ENCODE peak calls at places on chromosomes 11 and 22, in eight cellular contexts. R is Calu3, E is lower leg skin, M is fibroblast of lung, T is OCI-LY7, J is uterus, B is CD14-positive monocyte, Y is A549. K is an unnamed sample.

GRCh38 chr11:10108901-10109665 is 184.9 kb downstream of the SBF2 start:
- DNase-seq in T (no peak), Y (no peak), E (peak), J (peak), B (no peak), R (no peak), M (peak), K (no peak)

GRCh38 chr11:76903325-76903724 is 42.6 kb downstream of the ACER3 start:
- DNase-seq in Y (no peak), M (no peak), R (peak), E (no peak), J (no peak), T (no peak), B (no peak), K (no peak)

GRCh38 chr11:69108559-69108958 is 47.2 kb upstream of the SMIM38 start:
- DNase-seq in Y (no peak), J (no peak), T (no peak), M (no peak), B (no peak), E (no peak), R (no peak), K (no peak)

GRCh38 chr11:68508425-68508824 is 47.9 kb downstream of the PPP6R3 start:
- DNase-seq in E (no peak), M (peak), T (no peak), R (no peak), B (no peak), J (no peak), Y (no peak), K (no peak)

GRCh38 chr22:29704528-29705285 is 15.1 kb upstream of the CABP7 start:
- DNase-seq in J (no peak), Y (no peak), E (no peak), B (no peak), M (peak), R (peak), T (peak), K (no peak)

GRCh38 chr22:46684706-46685105 is 53.3 kb downstream of the CERK start:
- DNase-seq in M (no peak), T (peak), B (no peak), J (no peak), Y (no peak), E (no peak), R (no peak), K (no peak)

GRCh38 chr11:89168396-89168795 is 9.3 kb upstream of the TYR start:
- DNase-seq in R (no peak), T (no peak), B (no peak), J (no peak), Y (no peak), E (no peak), M (no peak), K (no peak)

GRCh38 chr11:114953039-114953438 is 274.7 kb downstream of the NXPE2 start:
- DNase-seq in T (peak), B (no peak), Y (no peak), M (no peak), R (no peak), E (no peak), J (no peak), K (no peak)

GRCh38 chr11:125773516-125773915 is 5.1 kb downstream of the PATE2 start:
- DNase-seq in J (no peak), E (no peak), R (no peak), M (peak), B (no peak), T (no peak), Y (no peak), K (no peak)

GRCh38 chr22:45478108-45478771 is 24.4 kb upstream of the FBLN1 start:
- DNase-seq in T (no peak), R (no peak), B (no peak), E (no peak), Y (peak), M (peak), J (peak), K (no peak)

GRCh38 chr22:47059076-47059475 is 296.6 kb downstream of the TBC1D22A start:
- DNase-seq in M (no peak), Y (no peak), B (no peak), E (no peak), R (no peak), T (peak), J (no peak), K (no peak)

GRCh38 chr11:41461057-41461681 is 1.7 kb upstream of the LRRC4C start:
- DNase-seq in T (peak), R (no peak), B (no peak), Y (no peak), M (no peak), J (no peak), E (no peak), K (no peak)

GRCh38 chr11:7072401-7073028 is 16.3 kb upstream of the RBMXL2 start:
- DNase-seq in R (no peak), T (no peak), B (no peak), Y (no peak), E (no peak), J (no peak), M (no peak), K (no peak)

DNA sequence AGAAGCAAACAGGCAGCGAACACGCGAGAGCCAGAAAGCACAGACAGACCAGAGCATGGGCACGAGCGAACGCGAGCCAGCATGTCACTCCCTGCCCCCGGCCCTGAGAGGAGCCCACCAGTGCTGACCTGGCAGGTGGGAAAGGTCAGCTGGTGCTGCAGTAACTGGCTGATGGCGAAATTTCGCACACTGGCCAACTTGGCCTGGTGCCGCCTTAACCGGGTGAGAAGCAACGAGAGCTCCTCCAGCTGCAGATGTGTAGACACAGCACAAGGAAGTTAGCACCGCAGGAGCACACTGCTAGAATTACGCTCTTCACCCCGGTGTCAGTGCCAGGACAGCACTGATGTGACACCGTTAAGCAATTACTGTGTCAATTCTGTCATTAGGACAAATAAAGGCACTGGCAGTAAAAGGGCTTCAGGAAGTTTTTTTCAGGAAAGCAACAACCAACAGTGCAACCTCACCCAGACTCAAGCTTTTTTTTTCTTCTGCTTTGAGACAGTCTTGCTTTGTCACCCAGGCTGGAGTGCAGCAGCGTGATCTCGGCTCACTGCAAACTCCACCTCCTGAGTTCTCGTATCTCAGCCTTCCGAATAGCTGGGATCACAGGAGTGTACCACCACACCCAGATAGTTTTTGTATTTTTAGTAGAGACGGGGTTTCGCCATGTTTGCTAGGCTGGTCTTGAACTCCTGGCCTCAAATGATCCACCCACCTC is 76.8 kb downstream of the C11orf58 start:
- DNase-seq in M (peak), E (peak), J (no peak), R (no peak), Y (no peak), T (no peak), B (peak), K (no peak)
- TF ChIP-seq CTCF in M (no peak), E (no peak), J (no peak), R (no peak), Y (no peak), T (no peak), B (no peak), K (no peak)

GRCh38 chr22:49553518-49554295 is 274.0 kb downstream of the BRD1 start:
- DNase-seq in B (no peak), J (no peak), R (no peak), E (no peak), Y (no peak), T (no peak), M (no peak), K (no peak)

GRCh38 chr22:49551446-49551845 is 276.2 kb downstream of the BRD1 start:
- DNase-seq in B (no peak), J (no peak), E (no peak), M (no peak), R (no peak), Y (no peak), T (no peak), K (no peak)

GRCh38 chr22:49550766-49551362 is 276.8 kb downstream of the BRD1 start:
- DNase-seq in J (no peak), M (no peak), Y (no peak), T (no peak), B (no peak), E (no peak), R (peak), K (no peak)

GRCh38 chr22:49553076-49553475 is 274.6 kb downstream of the BRD1 start:
- DNase-seq in Y (no peak), T (no peak), R (no peak), B (peak), E (no peak), J (no peak), M (no peak), K (no peak)

GRCh38 chr22:49551897-49552659 is 275.6 kb downstream of the BRD1 start:
- DNase-seq in R (no peak), T (no peak), Y (no peak), E (no peak), B (peak), M (no peak), J (no peak), K (no peak)
- TF ChIP-seq CTCF in R (no peak), T (no peak), Y (no peak), E (no peak), B (no peak), M (no peak), J (no peak), K (no peak)

GRCh38 chr22:35984183-35984710 is 44.4 kb downstream of the RBFOX2 start:
- DNase-seq in J (no peak), E (no peak), Y (no peak), B (no peak), R (no peak), T (no peak), M (no peak), K (no peak)
- TF ChIP-seq CTCF in J (no peak), E (no peak), Y (no peak), B (no peak), R (no peak), T (no peak), M (no peak), K (no peak)

DNA sequence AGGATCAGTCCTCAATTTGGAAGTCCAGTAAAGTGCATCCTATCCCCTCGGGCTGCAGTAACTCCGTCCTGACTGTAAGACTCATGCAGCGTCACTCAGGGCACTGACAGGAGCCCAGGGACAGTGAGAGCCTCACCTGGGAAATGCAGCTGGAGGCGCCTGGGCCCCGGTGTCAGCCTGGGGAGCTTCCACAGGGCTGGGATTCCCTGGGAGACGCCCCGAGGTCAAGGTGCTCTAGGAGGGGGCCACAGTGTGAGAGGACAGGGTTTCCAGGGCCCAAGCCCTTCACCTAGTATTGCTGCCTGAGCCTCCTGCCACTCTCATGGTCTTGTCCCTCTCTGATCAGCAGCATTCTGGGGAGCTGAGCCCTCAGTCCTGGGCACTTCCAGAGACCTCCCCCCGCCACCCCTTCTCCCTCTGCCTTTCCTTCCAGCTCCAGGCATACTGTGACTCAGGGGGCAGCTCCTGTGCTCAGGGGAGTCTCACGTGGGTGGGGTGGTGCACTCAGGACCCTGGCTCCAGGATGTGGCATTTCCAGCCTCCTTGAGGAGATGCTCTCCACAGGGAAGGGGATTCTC is 99.1 kb upstream of the IGLL5 start:
- DNase-seq in B (no peak), R (no peak), E (no peak), M (no peak), J (no peak), Y (no peak), T (no peak), K (no peak)
- TF ChIP-seq CTCF in B (peak), R (no peak), E (no peak), M (no peak), J (no peak), Y (no peak), T (peak), K (no peak)

GRCh38 chr11:64643927-64644326 is 52.9 kb downstream of the SLC22A12 start:
- DNase-seq in B (no peak), Y (no peak), M (no peak), J (no peak), R (no peak), T (no peak), E (no peak), K (no peak)

GRCh38 chr11:64642418-64642735 is 51.4 kb downstream of the SLC22A12 start:
- DNase-seq in T (no peak), J (no peak), Y (no peak), M (no peak), B (no peak), E (no peak), R (no peak), K (no peak)

GRCh38 chr11:64642876-64643257 is 51.8 kb downstream of the SLC22A12 start:
- DNase-seq in Y (no peak), J (no peak), R (no peak), B (no peak), T (no peak), M (no peak), E (no peak), K (no peak)

GRCh38 chr11:64643258-64643881 is 52.4 kb downstream of the SLC22A12 start:
- DNase-seq in T (no peak), R (no peak), M (no peak), Y (no peak), E (no peak), J (peak), B (no peak), K (no peak)

GRCh38 chr11:64644348-64645242 is 53.6 kb downstream of the SLC22A12 start:
- DNase-seq in Y (peak), B (no peak), M (no peak), J (no peak), R (no peak), T (peak), E (no peak), K (no peak)
- TF ChIP-seq CTCF in Y (no peak), B (no peak), M (no peak), J (peak), R (no peak), T (peak), E (no peak), K (no peak)

DNA sequence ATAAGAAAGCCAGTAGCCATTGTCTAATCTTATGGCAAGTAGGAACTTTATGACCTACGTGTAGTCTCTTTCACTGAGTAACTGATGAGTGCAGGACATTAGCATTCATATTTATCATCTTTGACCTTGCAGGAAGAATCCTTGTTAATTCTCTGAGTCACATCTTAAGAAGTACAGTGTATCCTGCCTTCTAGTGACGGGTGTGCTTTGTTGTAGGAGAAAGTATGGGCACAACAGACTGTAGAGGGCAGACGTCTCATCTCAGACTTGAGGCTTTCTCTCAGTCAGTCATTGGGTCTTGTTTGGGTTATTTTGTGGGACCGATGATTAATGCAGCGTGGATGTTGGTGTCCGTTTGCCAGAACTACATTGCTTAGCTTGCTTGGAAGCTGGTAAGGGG is 6.8 kb downstream of the RNF214 start:
- DNase-seq in T (no peak), J (no peak), R (no peak), M (peak), Y (peak), B (no peak), E (no peak), K (no peak)
- TF ChIP-seq CTCF in T (peak), J (no peak), R (no peak), M (peak), Y (peak), B (no peak), E (no peak), K (no peak)

DNA sequence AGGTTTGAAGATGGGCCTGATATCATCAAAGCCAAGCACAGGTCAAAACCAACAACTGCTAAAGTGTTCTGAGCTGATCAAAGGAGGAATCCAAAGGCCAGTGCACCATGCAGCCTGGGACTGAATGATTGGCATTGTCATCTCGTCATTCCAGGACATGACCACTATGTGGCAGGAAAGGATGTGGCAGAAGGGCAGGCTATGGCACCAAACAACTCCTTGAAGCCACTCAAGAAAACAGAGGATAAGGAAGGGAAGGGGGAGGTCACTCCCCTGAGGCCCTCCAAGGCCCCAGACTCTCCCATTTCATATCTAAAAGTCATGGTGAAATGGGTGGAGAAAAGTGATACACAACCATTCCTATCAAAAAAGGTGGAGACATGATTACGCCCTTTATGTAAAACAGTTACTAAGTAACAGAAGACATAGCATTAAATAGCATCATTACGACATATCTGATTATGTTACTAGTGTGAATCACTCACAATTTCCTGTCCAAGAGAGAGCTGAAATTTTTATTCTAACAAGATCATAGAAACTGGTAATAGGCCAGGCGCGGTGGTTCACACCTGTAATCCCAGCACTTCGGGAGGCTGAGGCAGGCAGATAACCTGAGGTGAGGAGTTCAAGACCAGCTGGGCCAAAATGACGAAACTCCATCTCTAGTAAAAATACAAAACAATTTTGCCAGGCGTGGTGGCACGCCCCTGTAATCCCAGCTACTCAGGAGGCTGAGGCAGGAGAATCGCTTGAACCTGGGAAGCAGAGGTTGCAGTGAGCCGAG is 49.3 kb downstream of the AHNAK start:
- DNase-seq in B (peak), M (peak), J (no peak), Y (peak), E (peak), R (peak), T (peak), K (no peak)
- TF ChIP-seq CTCF in B (peak), M (no peak), J (peak), Y (peak), E (no peak), R (peak), T (peak), K (peak)

GRCh38 chr11:74683279-74683871 is 47.9 kb downstream of the CHRDL2 start:
- DNase-seq in R (peak), T (no peak), Y (no peak), B (peak), J (no peak), M (no peak), E (no peak), K (no peak)
- TF ChIP-seq CTCF in R (no peak), T (no peak), Y (no peak), B (peak), J (peak), M (peak), E (no peak), K (peak)